ENCODE peak calls at places on chromosomes 1 and 21, in seven cellular contexts. Z is testis, J is breast epithelium, T is IMR-90, W is ovary, H is heart left ventricle, N is uterus. Y is an unnamed sample. For H3K36me3, the result is how much of the 10 kb centered on the place peaks cover.

GRCh38 chr1:248872752-248873408 is 14.0 kb upstream of the ZNF692 start:
- DNase-seq in J (no peak), Z (peak), W (peak), T (peak), N (peak), H (peak), Y (no peak)

GRCh38 chr1:243850013-243850367 is at the start of gene AKT3:
- DNase-seq in J (no peak), Z (no peak), N (no peak), T (no peak), H (no peak), W (no peak), Y (peak)

GRCh38 chr1:164256456-164256855 is 302.5 kb upstream of the PBX1 start:
- DNase-seq in J (no peak), H (no peak), T (no peak), Z (no peak), N (no peak), W (no peak), Y (no peak)

GRCh38 chr1:160548960-160549664 is 26.1 kb upstream of the SLAMF6 start:
- DNase-seq in W (no peak), N (no peak), J (no peak), T (no peak), H (no peak), Z (no peak), Y (no peak)

GRCh38 chr1:200947059-200947566 is 52.4 kb downstream of the INAVA start:
- DNase-seq in H (no peak), J (no peak), W (no peak), Z (no peak), N (no peak), T (no peak), Y (no peak)

GRCh38 chr1:20589331-20590312 is 725 bp downstream of the CDA start:
- DNase-seq in W (peak), J (no peak), T (peak), Z (no peak), N (peak), H (peak), Y (no peak)

GRCh38 chr1:93695411-93696005 is 13.9 kb upstream of the BCAR3 start:
- DNase-seq in Z (no peak), N (no peak), J (no peak), H (no peak), W (no peak), T (no peak), Y (no peak)

GRCh38 chr1:7592120-7592798 is 178.8 kb upstream of the VAMP3 start:
- DNase-seq in Z (no peak), N (no peak), W (no peak), H (no peak), T (no peak), J (no peak), Y (no peak)

GRCh38 chr1:246733706-246734105 is 9.5 kb downstream of the SCCPDH start:
- DNase-seq in T (no peak), Z (no peak), N (no peak), H (no peak), W (no peak), J (no peak), Y (no peak)

GRCh38 chr21:36816556-36817130 is 117.7 kb downstream of the SIM2 start:
- DNase-seq in N (no peak), T (peak), W (no peak), J (no peak), Z (no peak), H (no peak), Y (no peak)

GRCh38 chr1:178931843-178932551 is 61.1 kb upstream of the ANGPTL1 start:
- DNase-seq in N (peak), J (no peak), T (peak), W (peak), Z (peak), H (peak), Y (no peak)

GRCh38 chr21:23217597-23217996 is 2219.4 kb downstream of the NCAM2 start:
- DNase-seq in T (no peak), H (no peak), Z (no peak), N (no peak), J (no peak), W (no peak), Y (no peak)

GRCh38 chr1:50570064-50570463 is 146.8 kb upstream of the DMRTA2 start:
- DNase-seq in T (peak), W (no peak), Z (no peak), H (no peak), J (no peak), N (no peak), Y (no peak)

GRCh38 chr1:50562106-50562505 is 138.9 kb upstream of the DMRTA2 start:
- DNase-seq in W (no peak), N (no peak), H (no peak), T (no peak), Z (no peak), J (no peak), Y (no peak)

GRCh38 chr1:50568782-50569181 is 145.5 kb upstream of the DMRTA2 start:
- DNase-seq in H (no peak), W (no peak), Z (no peak), T (no peak), N (no peak), J (no peak), Y (no peak)

DNA sequence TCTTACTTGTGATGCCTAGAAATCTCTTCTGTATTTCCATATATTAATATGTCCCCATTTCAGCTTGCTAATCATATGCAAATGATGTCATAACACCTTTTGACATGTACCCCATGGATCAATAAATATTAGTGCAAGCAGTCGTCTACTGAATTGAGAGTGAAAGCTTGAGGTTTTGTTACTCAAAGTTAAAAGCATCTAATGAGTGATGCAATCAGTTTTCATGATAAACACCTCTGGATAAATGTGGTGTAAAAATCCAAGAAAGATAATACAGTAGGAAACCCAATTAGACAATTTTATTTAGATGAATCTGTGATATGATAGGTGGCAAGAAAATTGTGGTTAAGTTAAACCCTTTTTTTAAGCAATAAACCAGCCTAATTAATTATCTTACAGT is 141.2 kb upstream of the DMRTA2 start:
- DNase-seq in J (no peak), T (no peak), Z (no peak), H (no peak), N (no peak), W (no peak), Y (no peak)
- TF ChIP-seq POLR2A in J (no peak), T (no peak), Z (no peak), H (no peak), N (no peak), W (no peak), Y (no peak)

GRCh38 chr1:1374068-1374860 is 743 bp downstream of the AURKAIP1 start:
- DNase-seq in J (no peak), T (no peak), N (peak), H (no peak), Z (no peak), W (peak), Y (no peak)

GRCh38 chr1:1373493-1374067 is 1.4 kb downstream of the AURKAIP1 start:
- DNase-seq in H (no peak), T (no peak), N (peak), W (no peak), Z (no peak), J (no peak), Y (no peak)

GRCh38 chr1:1371354-1371740 is 3.7 kb downstream of the AURKAIP1 start:
- DNase-seq in N (no peak), Z (no peak), W (no peak), T (no peak), H (no peak), J (no peak), Y (no peak)

GRCh38 chr1:1371741-1372711 is 3.0 kb downstream of the AURKAIP1 start:
- DNase-seq in H (peak), J (peak), T (peak), N (peak), W (peak), Z (peak), Y (no peak)

DNA sequence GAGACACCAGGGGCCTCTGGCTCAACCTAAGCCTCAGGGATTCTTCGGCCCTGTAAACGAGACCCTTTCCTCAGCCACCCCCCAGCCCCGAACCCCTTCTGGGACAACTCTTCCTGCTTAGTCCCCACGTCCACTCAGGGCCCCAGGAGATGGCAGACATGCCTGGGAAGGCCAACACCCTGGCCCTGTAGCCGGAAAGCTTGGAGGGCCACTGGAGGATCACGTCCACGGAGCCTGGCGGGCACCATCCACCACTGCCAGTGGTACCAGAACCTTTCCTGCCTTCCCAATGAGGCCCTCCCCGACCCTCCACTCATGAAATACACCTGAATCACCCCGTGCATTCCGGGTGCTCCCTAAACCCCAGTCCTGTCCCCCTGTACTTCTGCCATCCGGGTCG is 2.0 kb downstream of the AURKAIP1 start:
- DNase-seq in W (no peak), T (no peak), H (no peak), N (no peak), Z (no peak), J (no peak), Y (no peak)
- H3K4me3 ChIP-seq in W (no peak), T (no peak), H (peak), N (no peak), Z (no peak), J (no peak), Y (no peak)

GRCh38 chr1:39841429-39841828 is 41.9 kb downstream of the TRIT1 start:
- DNase-seq in T (no peak), Z (no peak), J (no peak), N (no peak), W (no peak), H (no peak), Y (no peak)
- H3K36me3 ChIP-seq in T (under half), Z (under half), J (under half), N (under half), W (under half), H (half or more), Y (half or more)

DNA sequence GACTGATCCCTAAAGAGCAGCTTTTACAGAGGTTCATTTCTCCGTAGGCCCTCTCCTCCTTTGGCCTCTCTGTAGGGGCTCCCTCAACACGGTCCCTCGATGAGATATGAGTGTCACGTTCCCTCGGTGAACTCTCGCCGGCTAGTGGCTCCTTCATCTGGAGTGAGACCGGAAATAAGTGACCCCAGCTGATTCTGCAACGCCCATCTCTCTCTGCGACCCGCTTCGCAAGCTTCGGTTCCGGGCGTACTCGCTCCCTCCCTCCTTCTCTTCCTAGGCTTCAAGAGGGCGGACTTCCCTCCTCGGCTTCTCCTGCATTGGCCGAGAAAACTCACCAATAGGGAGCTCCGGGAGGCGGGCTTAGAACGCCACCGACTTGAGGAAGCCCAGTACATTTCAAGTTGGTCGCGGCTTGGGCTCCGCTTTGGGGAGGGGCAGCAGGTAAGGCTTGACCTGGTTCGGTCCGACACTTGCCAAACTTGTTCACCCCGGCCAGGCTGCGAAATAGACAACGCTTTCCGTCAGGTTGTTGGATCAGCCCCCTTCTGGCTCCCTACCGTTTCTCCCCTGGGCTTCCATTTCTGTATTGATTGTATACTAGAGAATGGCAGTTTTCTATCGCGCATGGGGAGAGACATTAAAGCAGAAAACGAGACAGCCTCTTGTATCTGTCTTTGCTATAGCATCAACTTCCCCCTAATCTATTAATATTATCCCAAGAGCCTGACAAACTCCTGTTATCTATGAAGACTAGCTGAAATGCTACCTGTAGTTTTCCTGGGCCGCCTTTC is at the start of the genes ANKRD34A and POLR3GL:
- DNase-seq in J (peak), Z (peak), N (peak), H (peak), W (peak), T (peak), Y (peak)
- TF ChIP-seq POLR2A in J (peak), Z (peak), N (peak), H (peak), W (peak), T (no peak), Y (no peak)

DNA sequence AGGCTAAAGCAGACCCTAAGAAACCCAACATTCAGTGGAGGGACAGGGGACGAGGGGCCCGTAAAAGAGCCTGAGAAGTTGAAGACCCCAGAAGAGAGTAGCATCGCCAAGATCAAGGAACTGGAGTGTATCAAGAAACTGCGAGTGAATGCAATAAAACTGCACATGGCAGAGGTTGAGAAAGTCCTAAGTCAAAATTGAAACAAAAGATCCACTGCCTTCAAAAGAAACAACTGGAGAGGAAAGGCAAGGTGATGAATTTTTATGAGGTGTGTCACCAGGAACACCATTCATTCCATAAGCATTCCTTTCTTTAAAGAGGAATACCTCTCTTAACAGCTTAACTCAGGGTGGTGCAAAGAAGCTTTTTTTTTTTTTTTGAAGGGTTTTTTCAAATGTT is 38.3 kb upstream of the ADORA3 start:
- DNase-seq in Z (no peak), T (peak), J (no peak), N (no peak), W (no peak), H (no peak), Y (no peak)
- H3K4me3 ChIP-seq in Z (peak), T (no peak), J (no peak), N (no peak), W (no peak), H (no peak), Y (no peak)

GRCh38 chr1:13774121-13774520 is 74.1 kb downstream of the PRDM2 start:
- DNase-seq in H (no peak), W (no peak), J (no peak), Z (no peak), T (no peak), N (no peak), Y (no peak)

GRCh38 chr1:13770769-13771168 is 70.8 kb downstream of the PRDM2 start:
- DNase-seq in H (no peak), T (no peak), N (no peak), W (no peak), Z (no peak), J (no peak), Y (no peak)

GRCh38 chr1:13772271-13772670 is 72.3 kb downstream of the PRDM2 start:
- DNase-seq in Z (no peak), H (no peak), T (no peak), W (no peak), J (no peak), N (no peak), Y (no peak)

GRCh38 chr1:13769830-13770229 is 69.8 kb downstream of the PRDM2 start:
- DNase-seq in H (no peak), N (no peak), T (no peak), J (no peak), Z (no peak), W (no peak), Y (no peak)

DNA sequence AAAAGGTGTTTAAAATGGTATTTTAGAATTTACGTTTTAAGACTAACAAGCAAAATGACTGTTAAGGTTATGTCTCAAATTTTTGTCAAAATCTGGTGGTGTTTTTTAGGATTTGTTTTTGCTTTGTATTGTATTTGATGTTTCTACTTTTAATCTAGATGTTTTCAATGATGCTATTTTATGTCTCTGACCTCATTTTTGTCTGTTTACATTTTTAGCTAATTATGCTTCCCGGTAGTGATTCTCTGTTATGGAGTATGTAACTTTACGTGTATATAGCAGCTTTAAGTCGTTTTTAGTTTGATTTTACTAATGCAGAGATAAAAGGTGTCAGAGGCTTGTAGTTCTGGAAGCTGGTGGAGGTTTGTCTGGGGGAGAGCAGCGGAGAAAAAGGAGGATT is 71.8 kb downstream of the PRDM2 start:
- DNase-seq in N (no peak), H (no peak), T (no peak), W (no peak), Z (no peak), J (no peak), Y (no peak)
- H3K36me3 ChIP-seq in N (under half), H (under half), T (under half), W (under half), Z (under half), J (under half), Y (under half)

GRCh38 chr21:45981641-45982255 is at the start of gene COL6A1:
- DNase-seq in N (peak), W (peak), J (peak), T (peak), Z (peak), H (peak), Y (no peak)

GRCh38 chr21:45982256-45982757 is 737 bp downstream of the COL6A1 start:
- DNase-seq in T (no peak), H (no peak), N (peak), W (no peak), J (peak), Z (no peak), Y (no peak)

GRCh38 chr21:45980697-45981096 is 873 bp upstream of the COL6A1 start:
- DNase-seq in H (no peak), N (no peak), J (no peak), Z (no peak), T (no peak), W (no peak), Y (no peak)

GRCh38 chr21:45980271-45980670 is 1.3 kb upstream of the COL6A1 start:
- DNase-seq in Z (no peak), H (no peak), N (no peak), W (no peak), J (no peak), T (no peak), Y (no peak)

GRCh38 chr21:45981154-45981606 is 390 bp upstream of the COL6A1 start:
- DNase-seq in N (peak), T (peak), W (peak), H (peak), Z (peak), J (peak), Y (no peak)
- TF ChIP-seq POLR2A in N (peak), T (peak), W (peak), H (peak), Z (peak), J (no peak), Y (no peak)

GRCh38 chr1:67339623-67340343 is 32.1 kb downstream of the IL12RB2 start:
- DNase-seq in Z (no peak), N (no peak), W (no peak), J (no peak), T (peak), H (no peak), Y (no peak)
- H3K4me3 ChIP-seq in Z (no peak), N (no peak), W (no peak), J (no peak), T (peak), H (no peak), Y (no peak)

GRCh38 chr1:3888301-3888700 is 11.8 kb downstream of the C1orf174 start:
- DNase-seq in T (no peak), H (peak), Z (no peak), J (no peak), W (no peak), N (no peak), Y (no peak)
- H3K36me3 ChIP-seq in T (under half), H (half or more), Z (under half), J (under half), W (under half), N (under half), Y (under half)

DNA sequence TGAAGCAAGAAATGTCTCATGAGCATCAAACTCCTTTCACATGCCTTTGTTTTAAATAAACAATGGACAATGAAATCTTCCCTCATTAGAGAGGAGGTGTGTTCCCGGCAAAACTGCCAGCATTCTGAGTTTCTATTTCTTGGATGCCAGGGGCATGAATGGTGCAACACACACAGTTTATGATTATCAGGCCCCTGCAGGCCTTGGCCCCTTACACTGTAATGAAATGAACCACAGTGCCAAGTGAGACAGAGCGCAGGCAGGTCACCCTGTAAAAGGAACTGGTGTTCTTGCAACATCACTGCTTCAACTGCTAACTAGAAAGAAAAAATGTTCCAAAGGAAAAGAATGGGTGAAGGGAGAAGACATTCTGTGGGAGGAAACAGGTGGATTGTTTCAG is 3.8 kb upstream of the PIGC start:
- DNase-seq in Z (no peak), W (no peak), N (no peak), J (no peak), T (no peak), H (no peak), Y (no peak)
- TF ChIP-seq POLR2A in Z (no peak), W (no peak), N (no peak), J (no peak), T (no peak), H (no peak), Y (no peak)